ENCODE peak calls at places on chromosomes 7 and 10, in five cellular contexts. One of them, this sample, is unnamed.

GRCh38 chr10:70956029-70956759 is 67.8 kb upstream of the PCBD1 start:
- DNase-seq in fibroblast of lung: no peak
- DNase-seq in suprapubic skin: no peak
- DNase-seq in activated CD4-positive, alpha-beta T cell treated with anti-CD3 and anti-CD28 coated beads, Interleukin-2, amount 50 U/mL, for 1 hour: no peak
- DNase-seq in substantia nigra: peak; percentile 17
- DNase-seq in this sample: no peak

GRCh38 chr10:89699581-89700064 is 1.8 kb upstream of the KIF20B start:
- DNase-seq in fibroblast of lung: peak; percentile 37
- DNase-seq in suprapubic skin: no peak
- DNase-seq in activated CD4-positive, alpha-beta T cell treated with anti-CD3 and anti-CD28 coated beads, Interleukin-2, amount 50 U/mL, for 1 hour: no peak
- DNase-seq in substantia nigra: no peak
- DNase-seq in this sample: no peak

GRCh38 chr7:145143690-145144089 is 307.8 kb upstream of the TPK1 start:
- DNase-seq in fibroblast of lung: peak; percentile 29
- DNase-seq in suprapubic skin: no peak
- DNase-seq in activated CD4-positive, alpha-beta T cell treated with anti-CD3 and anti-CD28 coated beads, Interleukin-2, amount 50 U/mL, for 1 hour: no peak
- DNase-seq in substantia nigra: no peak
- DNase-seq in this sample: no peak

GRCh38 chr10:5146920-5147254 is 38.1 kb downstream of the AKR1C8 start:
- DNase-seq in fibroblast of lung: no peak
- DNase-seq in suprapubic skin: no peak
- DNase-seq in activated CD4-positive, alpha-beta T cell treated with anti-CD3 and anti-CD28 coated beads, Interleukin-2, amount 50 U/mL, for 1 hour: no peak
- DNase-seq in substantia nigra: no peak
- DNase-seq in this sample: no peak

GRCh38 chr10:14945097-14945496 is 8.8 kb downstream of the DCLRE1C start:
- DNase-seq in fibroblast of lung: peak; percentile 51
- DNase-seq in suprapubic skin: no peak
- DNase-seq in activated CD4-positive, alpha-beta T cell treated with anti-CD3 and anti-CD28 coated beads, Interleukin-2, amount 50 U/mL, for 1 hour: no peak
- DNase-seq in substantia nigra: no peak
- DNase-seq in this sample: no peak

GRCh38 chr7:121941836-121942235 is 68.9 kb downstream of the PTPRZ1 start:
- DNase-seq in fibroblast of lung: no peak
- DNase-seq in suprapubic skin: no peak
- DNase-seq in activated CD4-positive, alpha-beta T cell treated with anti-CD3 and anti-CD28 coated beads, Interleukin-2, amount 50 U/mL, for 1 hour: no peak
- DNase-seq in substantia nigra: no peak
- DNase-seq in this sample: no peak

GRCh38 chr7:37297546-37297945 is 151.1 kb downstream of the ELMO1 start:
- DNase-seq in fibroblast of lung: no peak
- DNase-seq in suprapubic skin: no peak
- DNase-seq in activated CD4-positive, alpha-beta T cell treated with anti-CD3 and anti-CD28 coated beads, Interleukin-2, amount 50 U/mL, for 1 hour: no peak
- DNase-seq in substantia nigra: no peak
- DNase-seq in this sample: no peak

GRCh38 chr7:127250312-127251047 is 2.3 kb downstream of the GRM8 start:
- DNase-seq in fibroblast of lung: no peak
- DNase-seq in suprapubic skin: no peak
- DNase-seq in activated CD4-positive, alpha-beta T cell treated with anti-CD3 and anti-CD28 coated beads, Interleukin-2, amount 50 U/mL, for 1 hour: no peak
- DNase-seq in substantia nigra: no peak
- DNase-seq in this sample: no peak

GRCh38 chr10:96380821-96381220 is 22.0 kb upstream of the OPALIN start:
- DNase-seq in fibroblast of lung: no peak
- DNase-seq in suprapubic skin: no peak
- DNase-seq in activated CD4-positive, alpha-beta T cell treated with anti-CD3 and anti-CD28 coated beads, Interleukin-2, amount 50 U/mL, for 1 hour: no peak
- DNase-seq in substantia nigra: no peak
- DNase-seq in this sample: no peak

GRCh38 chr10:97319671-97320479 is 804 bp downstream of the FRAT1 start:
- DNase-seq in fibroblast of lung: no peak
- DNase-seq in suprapubic skin: no peak
- DNase-seq in activated CD4-positive, alpha-beta T cell treated with anti-CD3 and anti-CD28 coated beads, Interleukin-2, amount 50 U/mL, for 1 hour: peak; percentile 64
- DNase-seq in substantia nigra: peak; percentile 65
- DNase-seq in this sample: peak; percentile 40

GRCh38 chr7:124275411-124275810 is 242.5 kb upstream of the TMEM229A start:
- DNase-seq in fibroblast of lung: peak; percentile 3
- DNase-seq in suprapubic skin: no peak
- DNase-seq in activated CD4-positive, alpha-beta T cell treated with anti-CD3 and anti-CD28 coated beads, Interleukin-2, amount 50 U/mL, for 1 hour: no peak
- DNase-seq in substantia nigra: no peak
- DNase-seq in this sample: no peak

GRCh38 chr7:132435016-132435990 is 141.0 kb downstream of the PLXNA4 start:
- DNase-seq in fibroblast of lung: no peak
- DNase-seq in suprapubic skin: no peak
- DNase-seq in activated CD4-positive, alpha-beta T cell treated with anti-CD3 and anti-CD28 coated beads, Interleukin-2, amount 50 U/mL, for 1 hour: no peak
- DNase-seq in substantia nigra: no peak
- DNase-seq in this sample: no peak

GRCh38 chr7:74441801-74442200 is 11.9 kb upstream of the GTF2IRD1 start:
- DNase-seq in fibroblast of lung: no peak
- DNase-seq in suprapubic skin: no peak
- DNase-seq in activated CD4-positive, alpha-beta T cell treated with anti-CD3 and anti-CD28 coated beads, Interleukin-2, amount 50 U/mL, for 1 hour: no peak
- DNase-seq in substantia nigra: no peak
- DNase-seq in this sample: no peak

GRCh38 chr7:42454006-42454405 is 217.0 kb upstream of the GLI3 start:
- DNase-seq in fibroblast of lung: no peak
- DNase-seq in suprapubic skin: no peak
- DNase-seq in activated CD4-positive, alpha-beta T cell treated with anti-CD3 and anti-CD28 coated beads, Interleukin-2, amount 50 U/mL, for 1 hour: no peak
- DNase-seq in substantia nigra: no peak
- DNase-seq in this sample: no peak

GRCh38 chr10:35352508-35352907 is 16.2 kb downstream of the CCNY start:
- DNase-seq in fibroblast of lung: no peak
- DNase-seq in suprapubic skin: no peak
- DNase-seq in activated CD4-positive, alpha-beta T cell treated with anti-CD3 and anti-CD28 coated beads, Interleukin-2, amount 50 U/mL, for 1 hour: no peak
- DNase-seq in substantia nigra: no peak
- DNase-seq in this sample: no peak

GRCh38 chr10:93215312-93215711 is 141.6 kb downstream of the CYP26A1 start:
- DNase-seq in fibroblast of lung: no peak
- DNase-seq in suprapubic skin: no peak
- DNase-seq in activated CD4-positive, alpha-beta T cell treated with anti-CD3 and anti-CD28 coated beads, Interleukin-2, amount 50 U/mL, for 1 hour: no peak
- DNase-seq in substantia nigra: no peak
- DNase-seq in this sample: no peak

GRCh38 chr10:17212802-17213204 is 11.3 kb upstream of the TRDMT1 start:
- DNase-seq in fibroblast of lung: no peak
- DNase-seq in suprapubic skin: no peak
- DNase-seq in activated CD4-positive, alpha-beta T cell treated with anti-CD3 and anti-CD28 coated beads, Interleukin-2, amount 50 U/mL, for 1 hour: no peak
- DNase-seq in substantia nigra: no peak
- DNase-seq in this sample: no peak

GRCh38 chr7:127900735-127901685 is 130.2 kb downstream of the LRRC4 start:
- DNase-seq in fibroblast of lung: no peak
- DNase-seq in suprapubic skin: no peak
- DNase-seq in activated CD4-positive, alpha-beta T cell treated with anti-CD3 and anti-CD28 coated beads, Interleukin-2, amount 50 U/mL, for 1 hour: no peak
- DNase-seq in substantia nigra: peak; percentile 9
- DNase-seq in this sample: no peak

GRCh38 chr7:142864980-142865747 is 10.3 kb downstream of the EPHB6 start:
- DNase-seq in fibroblast of lung: no peak
- DNase-seq in suprapubic skin: no peak
- DNase-seq in activated CD4-positive, alpha-beta T cell treated with anti-CD3 and anti-CD28 coated beads, Interleukin-2, amount 50 U/mL, for 1 hour: no peak
- DNase-seq in substantia nigra: no peak
- DNase-seq in this sample: no peak

GRCh38 chr7:159035571-159036073 is 109.0 kb downstream of the VIPR2 start:
- DNase-seq in fibroblast of lung: no peak
- DNase-seq in suprapubic skin: no peak
- DNase-seq in activated CD4-positive, alpha-beta T cell treated with anti-CD3 and anti-CD28 coated beads, Interleukin-2, amount 50 U/mL, for 1 hour: no peak
- DNase-seq in substantia nigra: no peak
- DNase-seq in this sample: no peak

GRCh38 chr7:148753224-148753623 is 54.5 kb downstream of the CUL1 start:
- DNase-seq in fibroblast of lung: peak; percentile 36
- DNase-seq in suprapubic skin: no peak
- DNase-seq in activated CD4-positive, alpha-beta T cell treated with anti-CD3 and anti-CD28 coated beads, Interleukin-2, amount 50 U/mL, for 1 hour: no peak
- DNase-seq in substantia nigra: no peak
- DNase-seq in this sample: no peak

GRCh38 chr10:46299531-46300366 is 13.0 kb downstream of the ANTXRL start:
- DNase-seq in fibroblast of lung: no peak
- DNase-seq in suprapubic skin: no peak
- DNase-seq in activated CD4-positive, alpha-beta T cell treated with anti-CD3 and anti-CD28 coated beads, Interleukin-2, amount 50 U/mL, for 1 hour: no peak
- DNase-seq in substantia nigra: no peak
- DNase-seq in this sample: no peak

GRCh38 chr7:18357691-18358090 is 137.9 kb upstream of the HDAC9 start:
- DNase-seq in fibroblast of lung: no peak
- DNase-seq in suprapubic skin: no peak
- DNase-seq in activated CD4-positive, alpha-beta T cell treated with anti-CD3 and anti-CD28 coated beads, Interleukin-2, amount 50 U/mL, for 1 hour: no peak
- DNase-seq in substantia nigra: no peak
- DNase-seq in this sample: peak; percentile 4

GRCh38 chr10:26215923-26216576 is 524 bp upstream of the GAD2 start:
- DNase-seq in fibroblast of lung: no peak
- DNase-seq in suprapubic skin: no peak
- DNase-seq in activated CD4-positive, alpha-beta T cell treated with anti-CD3 and anti-CD28 coated beads, Interleukin-2, amount 50 U/mL, for 1 hour: no peak
- DNase-seq in substantia nigra: no peak
- DNase-seq in this sample: peak; percentile 32

GRCh38 chr7:135708041-135708440 is 19.9 kb downstream of the SLC13A4 start:
- DNase-seq in fibroblast of lung: no peak
- DNase-seq in suprapubic skin: no peak
- DNase-seq in activated CD4-positive, alpha-beta T cell treated with anti-CD3 and anti-CD28 coated beads, Interleukin-2, amount 50 U/mL, for 1 hour: no peak
- DNase-seq in substantia nigra: no peak
- DNase-seq in this sample: no peak

GRCh38 chr7:2870471-2870941 is 26.4 kb upstream of the GNA12 start:
- DNase-seq in fibroblast of lung: peak; percentile 63
- DNase-seq in suprapubic skin: no peak
- DNase-seq in activated CD4-positive, alpha-beta T cell treated with anti-CD3 and anti-CD28 coated beads, Interleukin-2, amount 50 U/mL, for 1 hour: peak; percentile 42
- DNase-seq in substantia nigra: peak; percentile 15
- DNase-seq in this sample: peak; percentile 56

GRCh38 chr10:13439771-13440708 is 88.8 kb downstream of the BEND7 start:
- DNase-seq in fibroblast of lung: peak; percentile 24
- DNase-seq in suprapubic skin: no peak
- DNase-seq in activated CD4-positive, alpha-beta T cell treated with anti-CD3 and anti-CD28 coated beads, Interleukin-2, amount 50 U/mL, for 1 hour: peak; percentile 67
- DNase-seq in substantia nigra: peak; percentile 66
- DNase-seq in this sample: peak; percentile 82

GRCh38 chr10:79400567-79401004 is 44.8 kb downstream of the ZCCHC24 start:
- DNase-seq in fibroblast of lung: no peak
- DNase-seq in suprapubic skin: no peak
- DNase-seq in activated CD4-positive, alpha-beta T cell treated with anti-CD3 and anti-CD28 coated beads, Interleukin-2, amount 50 U/mL, for 1 hour: peak; percentile 34
- DNase-seq in substantia nigra: peak; percentile 58
- DNase-seq in this sample: peak; percentile 60

GRCh38 chr7:140674356-140674800 is 1.6 kb downstream of the ADCK2 start:
- DNase-seq in fibroblast of lung: no peak
- DNase-seq in suprapubic skin: peak; percentile 15
- DNase-seq in activated CD4-positive, alpha-beta T cell treated with anti-CD3 and anti-CD28 coated beads, Interleukin-2, amount 50 U/mL, for 1 hour: no peak
- DNase-seq in substantia nigra: peak; percentile 27
- DNase-seq in this sample: no peak

GRCh38 chr10:62341419-62341818 is 32.8 kb upstream of the ZNF365 start:
- DNase-seq in fibroblast of lung: peak; percentile 3
- DNase-seq in suprapubic skin: no peak
- DNase-seq in activated CD4-positive, alpha-beta T cell treated with anti-CD3 and anti-CD28 coated beads, Interleukin-2, amount 50 U/mL, for 1 hour: no peak
- DNase-seq in substantia nigra: no peak
- DNase-seq in this sample: no peak

GRCh38 chr10:53403688-53404087 is 631.1 kb upstream of the MBL2 start:
- DNase-seq in fibroblast of lung: peak; percentile 77
- DNase-seq in suprapubic skin: no peak
- DNase-seq in activated CD4-positive, alpha-beta T cell treated with anti-CD3 and anti-CD28 coated beads, Interleukin-2, amount 50 U/mL, for 1 hour: no peak
- DNase-seq in substantia nigra: no peak
- DNase-seq in this sample: no peak

GRCh38 chr10:133114726-133115452 is 27.2 kb downstream of the ADGRA1 start:
- DNase-seq in fibroblast of lung: no peak
- DNase-seq in suprapubic skin: no peak
- DNase-seq in activated CD4-positive, alpha-beta T cell treated with anti-CD3 and anti-CD28 coated beads, Interleukin-2, amount 50 U/mL, for 1 hour: no peak
- DNase-seq in substantia nigra: no peak
- DNase-seq in this sample: no peak

GRCh38 chr7:16268821-16269768 is 152.2 kb downstream of the CRPPA start:
- DNase-seq in fibroblast of lung: peak; percentile 48
- DNase-seq in suprapubic skin: no peak
- DNase-seq in activated CD4-positive, alpha-beta T cell treated with anti-CD3 and anti-CD28 coated beads, Interleukin-2, amount 50 U/mL, for 1 hour: no peak
- DNase-seq in substantia nigra: no peak
- DNase-seq in this sample: peak; percentile 6